ENCODE peak calls at places on chromosome 2, in nine cellular contexts. K, A, O, J, E, D, G, W and L are unnamed samples.

GRCh38 chr2:179272406-179273192 is 8.0 kb upstream of the SESTD1 start:
- DNase-seq in K (no peak), A (peak; percentile 85), O (no peak), J (no peak), E (peak; percentile 84), D (no peak), G (no peak), W (no peak), L (peak; percentile 37)

GRCh38 chr2:86293612-86294011 is 43.8 kb downstream of the REEP1 start:
- DNase-seq in K (no peak), A (no peak), O (no peak), J (no peak), E (no peak), D (no peak), G (no peak), W (no peak), L (peak; percentile 46)

GRCh38 chr2:235960011-235960715 is 208.0 kb downstream of the GBX2 start:
- DNase-seq in K (no peak), A (no peak), O (no peak), J (no peak), E (no peak), D (no peak), G (no peak), W (no peak), L (no peak)

GRCh38 chr2:235047171-235048160 is 95.6 kb downstream of the SH3BP4 start:
- DNase-seq in K (no peak), A (no peak), O (no peak), J (no peak), E (no peak), D (no peak), G (no peak), W (no peak), L (no peak)

GRCh38 chr2:60446413-60447358 is 106.8 kb downstream of the BCL11A start:
- DNase-seq in K (no peak), A (no peak), O (no peak), J (no peak), E (no peak), D (no peak), G (no peak), W (no peak), L (no peak)

GRCh38 chr2:43100883-43101662 is 125.3 kb downstream of the ZFP36L2 start:
- DNase-seq in K (no peak), A (peak; percentile 56), O (no peak), J (no peak), E (peak; percentile 72), D (peak; percentile 51), G (peak; percentile 76), W (no peak), L (peak; percentile 53)

GRCh38 chr2:174094542-174094941 is 129.4 kb upstream of the SP3 start:
- DNase-seq in K (no peak), A (no peak), O (no peak), J (no peak), E (no peak), D (no peak), G (no peak), W (no peak), L (no peak)

GRCh38 chr2:41966431-41966893 is 81.4 kb upstream of the PKDCC start:
- DNase-seq in K (no peak), A (peak; percentile 98), O (no peak), J (no peak), E (peak; percentile 99), D (peak; percentile 93), G (peak; percentile 86), W (peak; percentile 91), L (peak; percentile 97)

GRCh38 chr2:120401275-120402069 is 55.5 kb downstream of the INHBB start:
- DNase-seq in K (no peak), A (no peak), O (no peak), J (no peak), E (no peak), D (no peak), G (no peak), W (no peak), L (no peak)

GRCh38 chr2:199861116-199861774 is 10.3 kb upstream of the FTCDNL1 start:
- DNase-seq in K (peak; percentile 43), A (peak; percentile 44), O (no peak), J (no peak), E (peak; percentile 54), D (no peak), G (no peak), W (no peak), L (peak; percentile 15)

GRCh38 chr2:234467289-234467688 is 29.6 kb downstream of the ARL4C start:
- DNase-seq in K (no peak), A (peak; percentile 87), O (no peak), J (no peak), E (peak; percentile 65), D (no peak), G (no peak), W (no peak), L (peak; percentile 50)

GRCh38 chr2:225113356-225114015 is 71.2 kb upstream of the DOCK10 start:
- DNase-seq in K (no peak), A (no peak), O (no peak), J (no peak), E (peak; percentile 28), D (no peak), G (no peak), W (no peak), L (no peak)

GRCh38 chr2:238970553-238971081 is 122.7 kb downstream of the TWIST2 start:
- DNase-seq in K (no peak), A (peak; percentile 41), O (peak; percentile 74), J (no peak), E (peak; percentile 72), D (peak; percentile 48), G (peak; percentile 42), W (no peak), L (peak; percentile 41)

GRCh38 chr2:218396688-218397501 is 2.8 kb upstream of the CTDSP1 start:
- DNase-seq in K (no peak), A (peak; percentile 45), O (no peak), J (peak; percentile 91), E (peak; percentile 69), D (peak; percentile 82), G (peak; percentile 84), W (peak; percentile 31), L (peak; percentile 62)

GRCh38 chr2:202327887-202328286 is 48.2 kb upstream of the BMPR2 start:
- DNase-seq in K (no peak), A (no peak), O (no peak), J (no peak), E (no peak), D (no peak), G (no peak), W (no peak), L (no peak)

GRCh38 chr2:102235491-102235890 is 48.7 kb downstream of the IL1RL2 start:
- DNase-seq in K (no peak), A (no peak), O (no peak), J (no peak), E (peak; percentile 52), D (no peak), G (no peak), W (no peak), L (peak; percentile 18)